ENCODE peak calls at places on chromosome 14, in four cellular contexts. N, E, M and S are unnamed samples.
A peak's percentile ranks its signal among the peaks of the same experiment; 100 is the strongest.

GRCh38 chr14:31229638-31230229 is 22.1 kb upstream of the HECTD1 start:
- DNase-seq in E (peak; percentile 100), M (no peak), N (no peak), S (peak; percentile 99)

GRCh38 chr14:71371711-71372396 is 464.6 kb downstream of the PCNX1 start:
- DNase-seq in N (no peak), M (no peak), E (no peak), S (peak; percentile 5)

GRCh38 chr14:92315050-92315785 is 7.7 kb upstream of the SLC24A4 start:
- DNase-seq in N (no peak), E (no peak), M (no peak), S (no peak)

GRCh38 chr14:61229475-61229888 is 51.7 kb downstream of the TMEM30B start:
- DNase-seq in E (peak; percentile 10), N (no peak), M (no peak), S (no peak)

GRCh38 chr14:68195126-68195525 is 375.5 kb downstream of the RAD51B start:
- DNase-seq in N (no peak), M (no peak), E (peak; percentile 80), S (no peak)

GRCh38 chr14:56175773-56176172 is 57.6 kb downstream of the PELI2 start:
- DNase-seq in E (no peak), M (no peak), N (no peak), S (no peak)

GRCh38 chr14:39765676-39766075 is 333.4 kb upstream of the FBXO33 start:
- DNase-seq in N (no peak), M (no peak), E (no peak), S (no peak)

GRCh38 chr14:100776681-100777365 is 49.1 kb upstream of the MEG3 start:
- DNase-seq in M (no peak), E (no peak), N (no peak), S (no peak)

GRCh38 chr14:104609666-104610065 is 5.1 kb upstream of the TMEM179 start:
- DNase-seq in N (no peak), M (no peak), E (no peak), S (no peak)

GRCh38 chr14:89598548-89599186 is 181.6 kb upstream of the FOXN3 start:
- DNase-seq in M (no peak), N (no peak), E (peak; percentile 13), S (no peak)

GRCh38 chr14:64646103-64646502 is 58.1 kb upstream of the PLEKHG3 start:
- DNase-seq in M (no peak), N (no peak), E (no peak), S (peak; percentile 64)

GRCh38 chr14:65686761-65687160 is 274.2 kb downstream of the FUT8 start:
- DNase-seq in N (no peak), M (no peak), E (no peak), S (no peak)

GRCh38 chr14:94904636-94905035 is 134.7 kb upstream of the GSC start:
- DNase-seq in M (no peak), E (no peak), N (no peak), S (no peak)

GRCh38 chr14:31261859-31262739 is 54.5 kb upstream of the HECTD1 start:
- DNase-seq in E (peak; percentile 100), M (peak; percentile 37), N (no peak), S (peak; percentile 43)

GRCh38 chr14:103186894-103187586 is 63.8 kb downstream of the TNFAIP2 start:
- DNase-seq in M (no peak), E (peak; percentile 79), N (no peak), S (no peak)

GRCh38 chr14:103190731-103191130 is 67.5 kb downstream of the TNFAIP2 start:
- DNase-seq in N (no peak), E (no peak), M (no peak), S (no peak)

GRCh38 chr14:103189481-103190470 is 66.5 kb downstream of the TNFAIP2 start:
- DNase-seq in N (no peak), M (no peak), E (no peak), S (no peak)

GRCh38 chr14:103187911-103188310 is 64.7 kb downstream of the TNFAIP2 start:
- DNase-seq in N (no peak), M (no peak), E (no peak), S (no peak)

DNA sequence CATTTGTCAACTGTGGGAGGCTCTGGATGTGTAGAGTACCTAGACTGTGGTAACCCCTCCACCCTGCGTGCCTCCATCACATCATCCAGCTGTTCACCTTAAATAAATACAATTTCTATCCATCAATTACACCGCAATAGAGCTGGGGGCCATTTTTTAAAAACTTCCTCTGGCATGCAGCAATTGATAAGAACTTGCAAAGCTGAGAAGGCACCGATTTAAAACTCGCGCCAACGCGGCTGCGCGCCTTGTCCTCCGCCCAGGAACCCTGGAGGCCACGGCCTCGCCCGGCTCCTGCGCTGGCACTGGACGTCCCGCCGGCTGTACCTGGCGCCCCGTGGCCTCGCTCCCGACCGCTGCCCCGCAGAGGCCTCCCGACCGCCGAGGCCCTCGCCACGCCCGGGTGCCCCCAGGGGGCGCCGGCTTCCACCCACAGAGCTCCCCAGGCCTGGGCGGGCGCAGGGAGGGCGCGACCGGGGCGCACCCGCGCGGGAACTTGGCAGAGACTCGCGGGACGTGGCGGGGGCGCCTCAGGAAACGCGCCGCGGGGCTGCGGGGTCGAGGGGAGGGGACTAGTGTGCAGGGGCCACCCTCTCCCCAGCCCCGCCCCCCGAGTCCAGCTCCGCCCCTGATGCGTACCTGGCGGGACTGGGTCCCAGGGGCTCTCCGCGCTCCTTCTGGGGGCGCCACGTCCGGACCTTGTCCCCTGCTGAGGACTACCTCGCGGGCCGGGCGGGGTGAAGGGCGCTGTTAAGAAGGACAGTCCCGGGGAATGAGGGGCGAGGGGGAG is 65.6 kb downstream of the TNFAIP2 start:
- DNase-seq in M (no peak), N (peak; percentile 64), E (no peak), S (no peak)
- TF ChIP-seq PBX3 in M (no peak), N (no peak), E (no peak), S (no peak)

GRCh38 chr14:103348154-103348553 is 14.1 kb downstream of the EIF5 start:
- DNase-seq in N (no peak), M (no peak), E (no peak), S (no peak)
- TF ChIP-seq RAD21 in N (no peak), M (no peak), E (no peak), S (no peak)

DNA sequence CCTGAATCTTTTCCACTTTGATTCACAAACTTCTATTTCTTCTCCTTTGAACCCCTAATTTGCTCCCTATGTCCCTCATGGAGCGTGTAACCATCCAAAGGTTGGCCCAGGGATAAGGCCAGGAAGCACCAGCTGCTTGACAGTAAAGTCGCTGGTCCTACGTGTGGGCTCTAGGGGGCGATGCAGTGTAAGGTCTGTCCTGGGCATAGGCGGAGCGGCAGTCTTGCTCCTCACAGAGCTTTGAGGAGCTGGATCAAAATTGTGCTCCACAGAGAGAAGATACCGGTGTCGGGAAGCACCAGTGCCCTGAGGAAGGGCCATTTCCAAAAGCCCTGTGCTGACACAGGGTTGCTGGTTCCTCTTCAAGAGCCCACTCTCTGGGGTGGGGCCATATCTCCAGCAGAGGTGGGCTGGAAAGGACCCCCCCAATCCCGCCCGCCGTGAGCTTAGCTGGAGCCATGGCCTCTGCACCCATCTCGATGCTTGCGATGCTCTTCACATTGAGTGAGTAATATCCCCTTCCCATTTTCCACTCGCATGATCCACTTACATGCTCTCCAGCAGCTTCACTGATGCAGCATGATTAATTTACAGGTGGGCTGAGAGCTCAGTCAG is 49.9 kb upstream of the OR4E1 start:
- DNase-seq in E (peak; percentile 60), N (peak; percentile 22), M (no peak), S (peak; percentile 3)
- TF ChIP-seq PBX3 in E (no peak), N (no peak), M (no peak), S (no peak)

GRCh38 chr14:93669632-93670031 is 118.7 kb downstream of the PRIMA1 start:
- DNase-seq in N (no peak), M (no peak), E (no peak), S (no peak)
- TF ChIP-seq RAD21 in N (no peak), M (no peak), E (no peak), S (no peak)

DNA sequence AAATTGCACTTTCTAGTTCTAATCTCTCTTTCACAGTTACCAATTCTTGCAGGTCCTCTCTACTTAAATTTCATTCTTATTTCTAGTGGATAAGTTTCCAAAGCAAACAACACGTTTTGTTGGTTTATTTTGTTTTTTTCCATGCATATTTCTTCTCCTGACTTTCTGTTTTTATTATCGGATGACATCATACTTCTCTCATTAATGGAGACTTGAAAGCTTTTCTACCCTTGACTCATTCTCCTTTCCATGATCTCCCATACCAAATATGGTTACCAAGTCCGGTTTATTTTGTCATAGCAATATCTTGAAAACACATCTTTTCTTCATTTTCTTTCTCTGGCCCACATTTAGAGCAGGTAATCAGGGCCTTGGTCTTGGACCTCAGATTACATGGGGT is 796.5 kb downstream of the GALC start:
- DNase-seq in N (no peak), E (no peak), M (no peak), S (no peak)
- TF ChIP-seq PBX3 in N (no peak), E (no peak), M (no peak), S (no peak)

DNA sequence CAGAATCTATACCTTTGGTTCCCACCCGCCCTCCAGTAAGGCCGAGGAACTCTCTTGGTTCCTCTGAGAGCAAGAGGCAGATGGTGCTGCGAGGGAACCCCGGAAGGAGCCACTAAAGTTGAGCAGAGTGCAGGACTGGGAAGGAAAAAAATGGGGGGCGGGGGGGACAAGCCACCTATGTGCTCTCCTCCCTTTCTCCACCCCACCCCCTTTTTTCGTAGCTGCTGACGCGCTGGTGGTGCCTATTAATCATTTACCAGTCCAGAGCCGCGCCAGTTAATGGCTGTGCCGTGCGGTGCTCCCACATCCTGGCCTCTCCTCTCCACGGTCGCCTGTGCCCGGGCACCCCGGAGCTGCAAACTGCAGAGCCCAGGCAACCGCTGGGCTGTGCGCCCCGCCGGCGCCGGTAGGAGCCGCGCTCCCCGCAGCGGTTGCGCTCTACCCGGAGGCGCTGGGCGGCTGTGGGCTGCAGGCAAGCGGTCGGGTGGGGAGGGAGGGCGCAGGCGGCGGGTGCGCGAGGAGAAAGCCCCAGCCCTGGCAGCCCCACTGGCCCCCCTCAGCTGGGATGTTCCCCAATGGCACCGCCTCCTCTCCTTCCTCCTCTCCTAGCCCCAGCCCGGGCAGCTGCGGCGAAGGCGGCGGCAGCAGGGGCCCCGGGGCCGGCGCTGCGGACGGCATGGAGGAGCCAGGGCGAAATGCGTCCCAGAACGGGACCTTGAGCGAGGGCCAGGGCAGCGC is 1.3 kb downstream of the SSTR1 start:
- DNase-seq in M (no peak), E (peak; percentile 33), N (no peak), S (no peak)
- TF ChIP-seq RAD21 in M (no peak), E (no peak), N (no peak), S (no peak)

DNA sequence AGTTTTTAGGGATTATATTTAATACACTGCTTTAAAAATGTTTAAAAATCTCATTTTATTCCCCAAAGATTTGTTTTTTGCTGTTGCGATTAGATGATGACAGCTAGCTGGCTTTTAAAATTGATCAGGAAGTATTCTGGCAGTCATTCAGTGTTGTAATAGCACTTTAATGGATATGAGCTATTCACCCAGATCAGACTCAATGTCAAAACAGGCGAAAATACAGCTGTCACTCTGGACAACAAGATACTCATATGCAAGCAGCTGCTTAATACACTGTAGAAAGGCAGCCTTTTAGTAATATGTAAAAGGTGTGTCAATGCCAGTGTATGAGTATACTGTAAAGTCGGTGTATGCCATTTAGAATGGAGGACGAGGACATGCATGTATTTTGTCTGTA is 91.7 kb downstream of the NPAS3 start:
- DNase-seq in M (no peak), E (no peak), N (no peak), S (no peak)
- TF ChIP-seq PBX3 in M (no peak), E (no peak), N (no peak), S (no peak)

DNA sequence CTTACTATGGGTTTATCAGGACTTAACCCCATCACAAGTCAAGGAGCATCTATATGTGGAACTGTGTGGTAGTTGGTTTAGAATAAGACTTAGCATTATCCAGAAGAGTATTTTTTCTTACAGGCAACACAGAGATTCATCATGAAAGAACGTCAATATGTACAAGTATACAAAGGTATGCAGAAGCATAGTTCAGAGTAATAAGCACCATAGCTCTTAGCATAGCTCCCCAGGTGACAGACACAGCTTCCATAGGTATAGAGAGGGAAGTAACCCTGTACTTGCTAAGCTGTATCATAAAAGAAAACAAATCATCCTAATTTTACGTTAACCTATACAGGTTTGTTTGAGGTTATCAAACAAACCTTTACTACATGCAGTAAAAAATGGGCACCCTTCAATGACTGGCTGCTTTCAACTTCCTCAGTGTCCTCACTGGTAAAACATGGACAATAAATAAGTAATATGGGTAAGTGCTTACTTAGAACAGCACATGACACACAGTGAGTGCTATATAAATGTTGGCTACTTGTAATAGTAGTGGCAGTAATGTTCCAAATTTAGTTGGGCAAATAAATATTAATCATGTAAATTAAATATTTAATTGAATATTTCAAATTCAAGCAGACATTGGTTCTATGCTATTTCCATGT is 50.9 kb downstream of the PTPN21 start:
- DNase-seq in M (no peak), E (no peak), N (no peak), S (no peak)
- TF ChIP-seq RAD21 in M (no peak), E (no peak), N (no peak), S (no peak)